ENCODE peak calls at places on chromosomes 3 and 15, in six cellular contexts. S is breast epithelium, O is psoas muscle, F is pancreas, T is A673, N is tibial artery. Y is an unnamed sample.

GRCh38 chr15:45522931-45523331 is 376 bp upstream of the SLC30A4 start:
- DNase-seq in S (peak), O (no peak), F (peak), T (peak), N (no peak), Y (no peak)

GRCh38 chr3:177057768-177058167 is 139.5 kb downstream of the TBL1XR1 start:
- DNase-seq in S (no peak), O (no peak), F (no peak), T (peak), N (no peak), Y (no peak)

GRCh38 chr3:155323063-155323666 is 29.7 kb upstream of the STRIT1 start:
- DNase-seq in S (no peak), O (no peak), F (no peak), T (peak), N (no peak), Y (no peak)

GRCh38 chr3:77605308-77605707 is 565.4 kb downstream of the ROBO2 start:
- DNase-seq in S (no peak), O (no peak), F (no peak), T (no peak), N (no peak), Y (no peak)

GRCh38 chr3:71328917-71329316 is 254.6 kb downstream of the FOXP1 start:
- DNase-seq in S (no peak), O (no peak), F (no peak), T (no peak), N (no peak), Y (no peak)

GRCh38 chr15:70091649-70092461 is 5.9 kb downstream of the TLE3 start:
- DNase-seq in S (no peak), O (no peak), F (no peak), T (peak), N (no peak), Y (no peak)

GRCh38 chr15:61403884-61404283 is 174.8 kb upstream of the RORA start:
- DNase-seq in S (no peak), O (no peak), F (no peak), T (no peak), N (no peak), Y (no peak)

GRCh38 chr15:96406701-96407100 is 76.2 kb downstream of the NR2F2 start:
- DNase-seq in S (no peak), O (no peak), F (no peak), T (peak), N (no peak), Y (no peak)

GRCh38 chr15:55237219-55238130 is 40.7 kb upstream of the RSL24D1 start:
- DNase-seq in S (no peak), O (no peak), F (no peak), T (no peak), N (no peak), Y (no peak)

GRCh38 chr3:151330374-151330773 is 1.0 kb upstream of the P2RY13 start:
- DNase-seq in S (no peak), O (no peak), F (no peak), T (no peak), N (no peak), Y (no peak)

GRCh38 chr3:122387709-122388108 is 3.7 kb downstream of the FAM162A start:
- DNase-seq in S (no peak), O (no peak), F (no peak), T (no peak), N (no peak), Y (no peak)

GRCh38 chr3:122886251-122886650 is 91.4 kb downstream of the SLC49A4 start:
- DNase-seq in S (no peak), O (no peak), F (no peak), T (no peak), N (no peak), Y (no peak)

GRCh38 chr3:190718691-190719090 is 143.8 kb downstream of the GMNC start:
- DNase-seq in S (no peak), O (no peak), F (no peak), T (no peak), N (no peak), Y (no peak)

GRCh38 chr3:58035512-58035867 is 27.3 kb downstream of the FLNB start:
- DNase-seq in S (no peak), O (no peak), F (no peak), T (no peak), N (no peak), Y (no peak)

GRCh38 chr3:10601131-10601856 is 95.9 kb upstream of the ATP2B2 start:
- DNase-seq in S (peak), O (peak), F (no peak), T (no peak), N (no peak), Y (peak)

GRCh38 chr3:142568393-142569017 is 10.0 kb downstream of the ATR start:
- DNase-seq in S (no peak), O (no peak), F (no peak), T (no peak), N (no peak), Y (no peak)

GRCh38 chr15:82531496-82532382 is 8.5 kb downstream of the RPS17 start:
- DNase-seq in S (peak), O (no peak), F (no peak), T (no peak), N (no peak), Y (no peak)

GRCh38 chr15:62047278-62047847 is 12.9 kb downstream of the VPS13C start:
- DNase-seq in S (no peak), O (no peak), F (no peak), T (no peak), N (no peak), Y (no peak)

GRCh38 chr15:57364282-57365007 is 11.9 kb upstream of the CGNL1 start:
- DNase-seq in S (no peak), O (no peak), F (no peak), T (peak), N (no peak), Y (no peak)

GRCh38 chr15:60912984-60913697 is 316.0 kb downstream of the RORA start:
- DNase-seq in S (peak), O (no peak), F (no peak), T (no peak), N (no peak), Y (no peak)

GRCh38 chr3:148309390-148310035 is 388.2 kb upstream of the AGTR1 start:
- DNase-seq in S (no peak), O (no peak), F (peak), T (peak), N (peak), Y (no peak)

GRCh38 chr3:10911350-10912002 is 81.1 kb upstream of the SLC6A1 start:
- DNase-seq in S (no peak), O (no peak), F (no peak), T (no peak), N (no peak), Y (no peak)

GRCh38 chr3:101995371-101996046 is 146.2 kb downstream of the NFKBIZ start:
- DNase-seq in S (no peak), O (no peak), F (no peak), T (peak), N (no peak), Y (no peak)

GRCh38 chr15:40923551-40923950 is 5.6 kb upstream of the DLL4 start:
- DNase-seq in S (no peak), O (no peak), F (no peak), T (no peak), N (no peak), Y (no peak)

GRCh38 chr3:140924097-140924873 is 17.4 kb upstream of the SLC25A36 start:
- DNase-seq in S (peak), O (peak), F (no peak), T (no peak), N (no peak), Y (peak)

GRCh38 chr15:36458406-36458805 is 121.0 kb upstream of the CDIN1 start:
- DNase-seq in S (no peak), O (no peak), F (no peak), T (no peak), N (no peak), Y (no peak)

GRCh38 chr15:91921821-91922198 is 68.3 kb downstream of the SLCO3A1 start:
- DNase-seq in S (no peak), O (no peak), F (no peak), T (no peak), N (no peak), Y (no peak)

GRCh38 chr3:179558742-179559364 is 3.9 kb upstream of the ACTL6A start:
- DNase-seq in S (peak), O (peak), F (peak), T (peak), N (peak), Y (peak)

GRCh38 chr15:43270676-43271306 is 4.1 kb upstream of the TGM5 start:
- DNase-seq in S (no peak), O (no peak), F (no peak), T (no peak), N (no peak), Y (no peak)

GRCh38 chr3:107816082-107816481 is 274.7 kb downstream of the CD47 start:
- DNase-seq in S (no peak), O (no peak), F (no peak), T (peak), N (no peak), Y (no peak)

GRCh38 chr3:104102386-104102785 is 1264.3 kb upstream of the ALCAM start:
- DNase-seq in S (no peak), O (no peak), F (no peak), T (peak), N (no peak), Y (no peak)

GRCh38 chr3:127949446-127949845 is 34.4 kb downstream of the KBTBD12 start:
- DNase-seq in S (no peak), O (no peak), F (no peak), T (no peak), N (no peak), Y (no peak)

GRCh38 chr3:42369304-42369703 is 41.1 kb downstream of the LYZL4 start:
- DNase-seq in S (peak), O (no peak), F (no peak), T (no peak), N (no peak), Y (peak)

GRCh38 chr3:38627956-38628355 is 21.5 kb downstream of the SCN5A start:
- DNase-seq in S (no peak), O (no peak), F (no peak), T (peak), N (no peak), Y (no peak)

GRCh38 chr3:85007195-85008094 is 48.7 kb downstream of the CADM2 start:
- DNase-seq in S (no peak), O (no peak), F (no peak), T (no peak), N (no peak), Y (no peak)

GRCh38 chr15:83206971-83207621 is 527 bp downstream of the HDGFL3 start:
- DNase-seq in S (no peak), O (peak), F (peak), T (peak), N (peak), Y (peak)

GRCh38 chr3:186473166-186473565 is 71.0 kb downstream of the CRYGS start:
- DNase-seq in S (no peak), O (no peak), F (no peak), T (no peak), N (no peak), Y (no peak)

GRCh38 chr3:186469525-186469924 is 74.7 kb downstream of the CRYGS start:
- DNase-seq in S (no peak), O (no peak), F (no peak), T (no peak), N (no peak), Y (no peak)

GRCh38 chr3:186471781-186472180 is 72.4 kb downstream of the CRYGS start:
- DNase-seq in S (no peak), O (no peak), F (no peak), T (no peak), N (no peak), Y (no peak)

GRCh38 chr3:186476044-186476468 is 68.1 kb downstream of the CRYGS start:
- DNase-seq in S (peak), O (no peak), F (no peak), T (no peak), N (no peak), Y (no peak)

GRCh38 chr3:186472466-186473008 is 71.6 kb downstream of the CRYGS start:
- DNase-seq in S (no peak), O (no peak), F (no peak), T (no peak), N (no peak), Y (no peak)
- H3K27ac ChIP-seq in S (no peak), O (no peak), F (no peak), T (no peak), N (no peak), Y (no peak)

GRCh38 chr3:126488205-126488604 is 12.5 kb upstream of the ZXDC start:
- DNase-seq in S (no peak), O (no peak), F (no peak), T (peak), N (no peak), Y (no peak)

GRCh38 chr3:126485956-126486884 is 10.5 kb upstream of the ZXDC start:
- DNase-seq in S (no peak), O (no peak), F (no peak), T (no peak), N (no peak), Y (no peak)

GRCh38 chr3:126485131-126485530 is 9.4 kb upstream of the ZXDC start:
- DNase-seq in S (no peak), O (no peak), F (no peak), T (no peak), N (no peak), Y (no peak)

GRCh38 chr3:126488886-126489569 is 13.3 kb upstream of the ZXDC start:
- DNase-seq in S (no peak), O (no peak), F (no peak), T (no peak), N (no peak), Y (no peak)

GRCh38 chr3:126487151-126487771 is 11.6 kb upstream of the ZXDC start:
- DNase-seq in S (no peak), O (no peak), F (no peak), T (peak), N (no peak), Y (peak)
- H3K27ac ChIP-seq in S (peak), O (no peak), F (no peak), T (no peak), N (no peak), Y (no peak)

GRCh38 chr3:184174278-184174645 is 393 bp upstream of the AP2M1 start:
- DNase-seq in S (no peak), O (no peak), F (no peak), T (no peak), N (no peak), Y (no peak)
- H3K27ac ChIP-seq in S (peak), O (peak), F (no peak), T (peak), N (peak), Y (peak)

GRCh38 chr15:90036806-90037509 is 35.8 kb downstream of the ZNF710 start:
- DNase-seq in S (no peak), O (peak), F (no peak), T (no peak), N (no peak), Y (no peak)
- H3K27ac ChIP-seq in S (peak), O (no peak), F (peak), T (no peak), N (no peak), Y (no peak)

DNA sequence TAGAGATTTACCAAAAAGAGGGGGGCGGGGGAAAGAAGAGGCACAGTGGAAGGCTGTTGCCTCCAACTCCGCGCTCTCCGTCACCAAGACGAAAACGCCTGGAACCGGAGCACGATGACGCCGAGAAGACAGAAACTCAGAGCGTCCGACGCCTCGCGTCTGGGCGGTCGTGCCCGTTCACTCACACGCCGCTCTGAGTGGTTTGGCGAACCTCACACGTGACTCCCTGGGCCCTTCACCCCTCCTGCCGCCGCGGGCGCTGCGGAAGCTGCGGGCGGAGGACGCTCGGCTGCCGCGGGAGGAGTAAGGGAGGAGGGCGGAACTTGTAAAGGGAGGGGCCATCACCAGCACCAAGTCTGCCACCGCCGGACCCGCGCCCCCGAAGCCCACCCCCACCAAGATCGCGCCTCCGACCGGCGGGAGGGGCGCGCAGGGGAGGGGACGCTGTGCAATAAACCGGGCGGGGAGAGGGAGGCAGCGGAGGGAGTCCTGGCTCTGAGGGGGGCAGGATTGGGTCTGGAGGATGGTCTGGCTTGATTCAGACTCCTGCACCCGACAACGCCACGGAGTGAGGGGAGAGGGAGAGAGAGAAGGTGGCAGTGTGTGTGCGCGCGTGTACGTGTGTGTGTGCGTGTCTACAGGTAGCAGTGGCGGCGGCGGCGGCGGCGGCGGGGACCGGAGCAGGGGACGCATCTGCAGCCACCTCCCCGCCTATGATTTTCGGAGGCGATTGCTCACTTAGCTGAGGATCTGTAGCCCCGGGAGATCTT is 1.9 kb upstream of the NLGN1 start:
- DNase-seq in S (peak), O (peak), F (peak), T (peak), N (peak), Y (peak)
- H3K27ac ChIP-seq in S (peak), O (peak), F (peak), T (no peak), N (peak), Y (peak)

GRCh38 chr3:56823984-56824703 is 22.4 kb upstream of the ARHGEF3 start:
- DNase-seq in S (no peak), O (no peak), F (no peak), T (no peak), N (no peak), Y (no peak)

GRCh38 chr3:56826831-56827722 is 25.3 kb upstream of the ARHGEF3 start:
- DNase-seq in S (no peak), O (no peak), F (no peak), T (no peak), N (no peak), Y (no peak)

GRCh38 chr3:56822501-56822900 is 20.8 kb upstream of the ARHGEF3 start:
- DNase-seq in S (no peak), O (no peak), F (no peak), T (no peak), N (no peak), Y (no peak)

GRCh38 chr3:56823421-56823926 is 21.7 kb upstream of the ARHGEF3 start:
- DNase-seq in S (no peak), O (no peak), F (no peak), T (no peak), N (no peak), Y (no peak)

DNA sequence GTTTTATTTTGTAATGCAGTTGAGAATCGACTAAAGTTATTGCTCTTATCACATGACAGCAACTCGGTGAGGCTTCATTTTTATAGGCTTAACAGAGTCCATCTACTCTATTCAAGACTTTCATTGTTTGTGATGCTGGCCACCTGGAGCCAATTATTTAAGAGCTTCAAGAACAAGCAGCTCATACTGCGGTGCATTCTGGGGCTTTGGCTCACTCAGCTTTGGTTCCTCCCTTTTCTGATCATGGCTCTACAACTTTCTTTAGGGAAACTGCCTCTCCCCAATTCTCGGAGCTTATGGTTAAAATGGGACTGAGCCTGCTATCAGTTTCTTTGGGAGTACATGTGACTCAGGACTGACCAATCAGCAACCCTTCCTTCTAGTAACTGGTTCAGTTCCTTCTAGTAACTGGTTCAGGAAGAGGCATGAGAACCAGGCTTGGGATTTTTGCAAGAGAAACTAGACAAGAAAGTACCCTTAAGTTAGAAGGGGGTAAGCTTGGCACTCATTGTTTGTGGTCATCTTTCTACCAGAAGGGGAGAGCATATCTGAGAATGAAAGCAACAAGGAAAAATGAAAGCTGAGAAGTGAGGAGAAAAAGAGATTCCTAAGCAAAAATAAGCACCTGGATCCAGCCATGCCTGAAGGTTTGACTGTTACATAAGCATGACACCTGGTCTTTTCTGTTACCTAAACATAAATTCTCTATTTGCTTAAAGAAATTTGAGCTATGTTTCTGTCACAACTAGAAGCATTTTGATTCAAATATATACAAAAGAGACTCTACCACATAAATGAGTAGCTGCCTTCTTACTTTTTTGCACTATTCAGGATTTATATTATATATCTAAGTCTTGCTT is 24.1 kb upstream of the ARHGEF3 start:
- DNase-seq in S (no peak), O (no peak), F (no peak), T (no peak), N (no peak), Y (no peak)
- H3K27ac ChIP-seq in S (no peak), O (no peak), F (no peak), T (no peak), N (no peak), Y (no peak)

GRCh38 chr15:78024141-78024567 is 53.4 kb downstream of the TBC1D2B start:
- DNase-seq in S (no peak), O (peak), F (no peak), T (no peak), N (peak), Y (peak)
- H3K27ac ChIP-seq in S (peak), O (peak), F (no peak), T (no peak), N (peak), Y (peak)